ENCODE peak calls at places on chromosomes 13 and 19, in nine cellular contexts. U, V, G, R, C, J, D, I and M are unnamed samples.

GRCh38 chr19:56177564-56178243 is 1.9 kb downstream of the GALP start:
- DNase-seq in U (no peak), V (no peak), G (no peak), R (no peak), C (no peak), J (no peak), D (no peak), I (no peak), M (no peak)

GRCh38 chr19:18441804-18442788 is 4.2 kb upstream of the ISYNA1 start:
- DNase-seq in U (no peak), V (no peak), G (no peak), R (no peak), C (no peak), J (no peak), D (no peak), I (no peak), M (no peak)

GRCh38 chr19:50510121-50510670 is 795 bp downstream of the JOSD2 start:
- DNase-seq in U (no peak), V (no peak), G (no peak), R (no peak), C (no peak), J (peak; percentile 78), D (no peak), I (no peak), M (no peak)

GRCh38 chr19:18939922-18940775 is 868 bp downstream of the HOMER3 start:
- DNase-seq in U (peak; percentile 46), V (peak; percentile 59), G (peak; percentile 12), R (peak; percentile 27), C (peak; percentile 56), J (no peak), D (peak; percentile 50), I (peak; percentile 71), M (no peak)

GRCh38 chr19:14146789-14147216 is 10.4 kb upstream of the ASF1B start:
- DNase-seq in U (no peak), V (peak; percentile 16), G (peak; percentile 53), R (no peak), C (no peak), J (no peak), D (no peak), I (no peak), M (no peak)

GRCh38 chr13:37869756-37870488 is at the start of gene TRPC4:
- DNase-seq in U (peak; percentile 40), V (peak; percentile 54), G (peak; percentile 21), R (no peak), C (peak; percentile 26), J (peak; percentile 72), D (peak; percentile 34), I (peak; percentile 54), M (peak; percentile 80)

GRCh38 chr13:42745655-42746054 is 35.7 kb upstream of the FAM216B start:
- DNase-seq in U (no peak), V (no peak), G (no peak), R (no peak), C (no peak), J (no peak), D (no peak), I (no peak), M (no peak)

GRCh38 chr19:31140717-31141116 is 208.5 kb downstream of the TSHZ3 start:
- DNase-seq in U (no peak), V (peak; percentile 11), G (peak; percentile 23), R (no peak), C (no peak), J (no peak), D (no peak), I (no peak), M (no peak)

GRCh38 chr13:109593230-109593629 is 193.2 kb downstream of the IRS2 start:
- DNase-seq in U (no peak), V (no peak), G (no peak), R (no peak), C (no peak), J (no peak), D (no peak), I (no peak), M (no peak)

GRCh38 chr19:10260141-10260584 is 8.1 kb downstream of the MRPL4 start:
- DNase-seq in U (no peak), V (peak; percentile 56), G (no peak), R (no peak), C (no peak), J (no peak), D (no peak), I (no peak), M (no peak)

GRCh38 chr19:10193666-10194499 is 870 bp downstream of the DNMT1 start:
- DNase-seq in U (no peak), V (peak; percentile 74), G (no peak), R (peak; percentile 9), C (no peak), J (no peak), D (no peak), I (peak; percentile 20), M (no peak)

GRCh38 chr19:35293733-35294309 is 1.9 kb downstream of the MAG start:
- DNase-seq in U (no peak), V (no peak), G (no peak), R (no peak), C (no peak), J (no peak), D (no peak), I (no peak), M (no peak)
- H3K4me3 ChIP-seq in U (no peak overlapping the region), V (no peak overlapping the region), G (no peak overlapping the region), R (no peak overlapping the region), C (no peak overlapping the region), J (no peak overlapping the region), D (no peak overlapping the region), I (no peak overlapping the region), M (no peak overlapping the region)

GRCh38 chr19:41888926-41889325 is 5.9 kb downstream of the ARHGEF1 start:
- DNase-seq in U (no peak), V (no peak), G (no peak), R (no peak), C (no peak), J (no peak), D (no peak), I (no peak), M (no peak)

GRCh38 chr19:41889896-41890295 is 6.9 kb downstream of the ARHGEF1 start:
- DNase-seq in U (no peak), V (no peak), G (no peak), R (no peak), C (no peak), J (no peak), D (no peak), I (no peak), M (no peak)

GRCh38 chr19:41886761-41887710 is 4.1 kb downstream of the ARHGEF1 start:
- DNase-seq in U (no peak), V (no peak), G (no peak), R (no peak), C (no peak), J (no peak), D (no peak), I (no peak), M (no peak)

GRCh38 chr19:41883821-41884733 is 1.1 kb downstream of the ARHGEF1 start:
- DNase-seq in U (peak; percentile 94), V (peak; percentile 95), G (peak; percentile 69), R (peak; percentile 84), C (peak; percentile 96), J (peak; percentile 99), D (peak; percentile 97), I (peak; percentile 92), M (peak; percentile 87)

DNA sequence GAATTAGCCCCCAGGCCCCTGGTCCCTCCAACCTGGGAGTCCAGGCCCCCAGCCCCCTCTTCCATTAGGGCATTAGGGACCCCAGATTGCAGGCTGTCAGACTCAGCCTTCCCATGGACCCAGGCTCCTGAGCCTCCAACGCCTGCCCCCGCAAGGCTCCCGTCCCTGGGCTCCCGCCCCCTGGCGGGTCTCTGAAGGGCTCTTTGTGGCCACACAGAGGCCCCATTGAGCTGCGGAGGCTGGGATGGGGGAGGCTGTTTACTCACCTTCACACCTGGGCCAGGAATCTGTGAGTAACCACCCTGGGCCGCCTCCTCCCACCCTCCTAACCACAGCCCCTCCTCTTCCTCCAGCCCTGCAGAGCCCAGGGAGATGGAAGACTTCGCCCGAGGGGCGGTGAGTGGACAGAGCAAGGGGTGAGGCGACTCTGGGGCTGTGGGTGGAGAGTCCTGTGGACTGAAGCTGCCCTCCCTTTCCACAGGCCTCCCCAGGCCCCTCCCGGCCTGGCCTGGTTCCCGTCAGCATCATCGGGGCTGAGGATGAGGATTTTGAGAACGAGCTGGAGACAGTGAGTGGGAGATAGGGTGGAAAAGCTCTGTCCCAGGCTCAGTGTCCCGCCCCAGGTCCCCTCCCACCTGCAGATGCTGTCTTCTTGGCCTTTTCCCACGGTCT is 4.9 kb downstream of the ARHGEF1 start:
- DNase-seq in U (no peak), V (peak; percentile 95), G (peak; percentile 86), R (no peak), C (peak; percentile 31), J (no peak), D (no peak), I (no peak), M (no peak)
- TF ChIP-seq CTCF in U (no peak), V (peak; percentile 63), G (peak; percentile 76), R (no peak), C (no peak), J (no peak), D (no peak), I (no peak), M (peak; percentile 9)

DNA sequence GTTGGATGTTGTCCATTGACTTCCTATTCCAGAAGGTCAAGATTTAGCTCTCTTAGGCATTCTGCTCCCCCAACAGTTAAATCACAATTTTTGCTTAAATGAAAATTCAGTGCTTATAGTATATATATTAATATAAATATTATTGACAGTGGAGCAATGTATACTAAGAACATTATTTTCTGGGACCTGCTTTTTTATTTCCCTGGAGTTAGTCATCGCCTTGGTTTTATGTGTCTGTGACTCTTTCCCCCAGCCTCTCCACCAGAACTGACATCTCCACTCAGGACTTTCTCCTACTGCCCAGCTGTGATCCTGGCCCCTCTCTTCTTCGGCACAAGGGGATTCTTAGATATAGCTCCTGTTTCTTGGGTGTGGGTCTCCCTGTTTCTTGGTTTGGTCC is 10.2 kb upstream of the MATK start:
- DNase-seq in U (no peak), V (no peak), G (no peak), R (no peak), C (no peak), J (no peak), D (no peak), I (no peak), M (no peak)
- H3K4me3 ChIP-seq in U (no peak overlapping the region), V (no peak overlapping the region), G (no peak overlapping the region), R (no peak overlapping the region), C (no peak overlapping the region), J (no peak overlapping the region), D (no peak overlapping the region), I (no peak overlapping the region), M (no peak overlapping the region)

GRCh38 chr13:70844391-70845108 is 736.3 kb upstream of the KLHL1 start:
- DNase-seq in U (no peak), V (peak; percentile 13), G (no peak), R (no peak), C (no peak), J (peak; percentile 27), D (no peak), I (no peak), M (no peak)

GRCh38 chr13:70841240-70842061 is 733.2 kb upstream of the KLHL1 start:
- DNase-seq in U (no peak), V (no peak), G (no peak), R (no peak), C (no peak), J (peak; percentile 38), D (no peak), I (no peak), M (no peak)

DNA sequence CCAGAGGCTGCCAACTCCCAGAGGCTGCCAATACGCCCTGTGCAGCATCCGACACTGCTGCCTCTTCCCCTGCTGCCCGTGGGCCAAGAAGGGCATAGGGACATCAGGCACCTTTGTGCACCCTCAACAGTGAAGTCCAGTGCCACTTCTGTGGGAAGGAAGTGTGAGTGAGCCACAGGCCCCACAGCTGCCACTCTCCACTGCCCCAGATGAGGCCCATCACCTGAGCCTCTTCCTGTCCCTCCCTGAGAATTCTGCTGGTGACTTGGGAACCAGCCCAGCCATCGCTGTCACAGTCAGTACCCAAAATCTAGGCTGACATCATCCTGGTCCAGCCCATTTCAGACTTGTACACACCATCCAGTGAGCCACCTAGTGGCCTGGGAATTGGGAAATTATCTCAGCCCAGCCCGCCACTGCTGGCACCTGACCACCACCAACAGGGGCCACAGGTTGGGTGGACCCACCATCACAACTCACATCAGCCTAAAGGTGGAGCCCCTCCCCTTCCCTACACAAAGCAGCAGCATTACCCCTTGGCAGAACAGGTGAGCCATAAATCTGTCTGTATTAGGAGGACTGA is 733.9 kb upstream of the KLHL1 start:
- DNase-seq in U (no peak), V (peak; percentile 2), G (no peak), R (no peak), C (no peak), J (peak; percentile 28), D (no peak), I (no peak), M (no peak)
- TF ChIP-seq CTCF in U (no peak), V (peak; percentile 23), G (no peak), R (no peak), C (no peak), J (no peak), D (no peak), I (no peak), M (peak; percentile 2)